ENCODE peak calls at places on chromosomes 5 and 9, in ten cellular contexts. B is heart left ventricle; T is heart right ventricle; M is IMR-90; Z is aorta; E is body of pancreas; D is CD8-positive, alpha-beta T cell; R is HepG2; P is naive thymus-derived CD4-positive, alpha-beta T cell; O is CD4-positive, CD25-positive, alpha-beta regulatory T cell. X is an unnamed sample.

GRCh38 chr9:20326516-20326915 is 295.8 kb downstream of the MLLT3 start:
- ATAC-seq in B (no peak), T (no peak), M (no peak), Z (no peak), E (no peak), D (no peak), R (no peak), P (no peak), O (no peak), X (no peak)

GRCh38 chr5:80136751-80137272 is 101.7 kb downstream of the THBS4 start:
- ATAC-seq in B (no peak), T (no peak), M (no peak), Z (no peak), E (no peak), D (peak; percentile 11), R (no peak), P (no peak), O (no peak), X (no peak)

GRCh38 chr5:36944024-36944423 is 67.5 kb downstream of the NIPBL start:
- ATAC-seq in B (no peak), T (no peak), M (no peak), Z (no peak), E (no peak), D (no peak), R (no peak), P (no peak), O (no peak), X (no peak)

GRCh38 chr5:14268738-14269137 is 125.6 kb downstream of the TRIO start:
- ATAC-seq in B (no peak), T (peak; percentile 56), M (no peak), Z (no peak), E (no peak), D (no peak), R (no peak), P (no peak), O (no peak), X (no peak)

GRCh38 chr5:146340260-146341081 is 1.8 kb downstream of the POU4F3 start:
- ATAC-seq in B (no peak), T (peak; percentile 66), M (peak; percentile 80), Z (no peak), E (peak; percentile 47), D (no peak), R (peak; percentile 73), P (no peak), O (no peak), X (no peak)

GRCh38 chr5:55350754-55351153 is 43.0 kb downstream of the MTREX start:
- ATAC-seq in B (no peak), T (no peak), M (no peak), Z (no peak), E (no peak), D (no peak), R (no peak), P (no peak), O (no peak), X (no peak)

GRCh38 chr9:120927125-120928014 is 774 bp upstream of the TRAF1 start:
- ATAC-seq in B (no peak), T (no peak), M (no peak), Z (no peak), E (no peak), D (no peak), R (no peak), P (no peak), O (no peak), X (no peak)

GRCh38 chr9:125968975-125969374 is 221.8 kb downstream of the PBX3 start:
- ATAC-seq in B (no peak), T (no peak), M (no peak), Z (no peak), E (no peak), D (no peak), R (no peak), P (no peak), O (no peak), X (no peak)

GRCh38 chr5:7179364-7179763 is 216.6 kb upstream of the ADCY2 start:
- ATAC-seq in B (no peak), T (no peak), M (no peak), Z (no peak), E (no peak), D (no peak), R (no peak), P (no peak), O (no peak), X (no peak)

GRCh38 chr9:137216188-137216965 is 5.7 kb downstream of the RNF208 start:
- ATAC-seq in B (no peak), T (no peak), M (no peak), Z (no peak), E (no peak), D (no peak), R (no peak), P (no peak), O (no peak), X (no peak)

GRCh38 chr9:8686502-8686901 is 886.9 kb upstream of the DMAC1 start:
- ATAC-seq in B (no peak), T (no peak), M (no peak), Z (no peak), E (no peak), D (no peak), R (no peak), P (no peak), O (no peak), X (no peak)

GRCh38 chr5:59151162-59151889 is 568.5 kb downstream of the RAB3C start:
- ATAC-seq in B (no peak), T (no peak), M (peak; percentile 27), Z (no peak), E (peak; percentile 12), D (no peak), R (no peak), P (no peak), O (no peak), X (no peak)

GRCh38 chr9:112642126-112642525 is 75.8 kb downstream of the INIP start:
- ATAC-seq in B (peak; percentile 58), T (no peak), M (no peak), Z (no peak), E (no peak), D (no peak), R (no peak), P (no peak), O (no peak), X (no peak)

GRCh38 chr5:14881826-14882225 is 10.2 kb upstream of the ANKH start:
- ATAC-seq in B (no peak), T (no peak), M (no peak), Z (no peak), E (peak; percentile 63), D (no peak), R (no peak), P (no peak), O (no peak), X (no peak)

GRCh38 chr9:124258765-124259272 is 1.1 kb downstream of the NEK6 start:
- ATAC-seq in B (peak; percentile 30), T (peak; percentile 33), M (peak; percentile 5), Z (peak; percentile 57), E (peak; percentile 15), D (no peak), R (peak; percentile 68), P (no peak), O (no peak), X (no peak)

GRCh38 chr9:96061293-96061987 is 185.9 kb downstream of the ERCC6L2 start:
- ATAC-seq in B (no peak), T (peak; percentile 70), M (peak; percentile 87), Z (peak; percentile 75), E (peak; percentile 72), D (peak; percentile 67), R (peak; percentile 87), P (peak; percentile 69), O (peak; percentile 63), X (peak; percentile 57)

GRCh38 chr5:69189162-69190086 is at the start of gene CENPH:
- ATAC-seq in B (peak; percentile 97), T (peak; percentile 99), M (peak; percentile 94), Z (peak; percentile 97), E (peak; percentile 99), D (peak; percentile 94), R (peak; percentile 94), P (peak; percentile 99), O (peak; percentile 96), X (peak; percentile 98)

DNA sequence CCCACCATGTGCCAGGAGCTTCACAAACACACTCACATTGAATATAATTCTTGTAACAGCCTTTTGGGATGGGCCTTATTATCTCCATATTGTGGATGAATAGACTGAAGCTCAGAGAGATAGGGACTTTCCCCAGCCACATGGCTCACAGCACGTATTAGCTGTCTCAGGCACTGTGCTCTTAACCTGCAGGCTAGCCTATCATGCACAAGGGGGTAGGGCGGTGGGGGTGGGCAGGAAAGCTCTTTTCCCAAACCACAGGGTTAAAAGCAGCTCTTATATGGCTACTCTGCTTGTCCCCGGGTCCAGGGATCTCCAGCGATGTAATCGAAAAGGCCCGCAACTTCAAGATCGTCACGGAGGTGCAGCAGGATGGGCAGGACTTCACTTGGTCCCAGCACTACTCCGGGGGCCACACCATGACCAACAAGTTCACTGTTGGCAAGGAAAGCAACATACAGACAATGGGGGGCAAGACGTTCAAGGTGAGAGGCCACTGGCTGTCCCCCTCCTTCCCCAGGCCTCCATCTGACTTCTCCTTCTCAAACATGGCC is 2.6 kb downstream of the FABP6 start:
- ATAC-seq in B (no peak), T (no peak), M (no peak), Z (no peak), E (no peak), D (no peak), R (no peak), P (no peak), O (no peak), X (no peak)
- H3K4me1 ChIP-seq in B (no peaks in the 10 kb centered on the region), T (no peaks in the 10 kb centered on the region), M (no peaks in the 10 kb centered on the region), Z (no peaks in the 10 kb centered on the region), E (no peaks in the 10 kb centered on the region), D (no peaks in the 10 kb centered on the region), R (no peaks in the 10 kb centered on the region), P (no peaks in the 10 kb centered on the region), O (no peaks in the 10 kb centered on the region), X (no peaks in the 10 kb centered on the region)

GRCh38 chr9:106947097-106947496 is 84.1 kb downstream of the ZNF462 start:
- ATAC-seq in B (no peak), T (no peak), M (no peak), Z (no peak), E (no peak), D (no peak), R (no peak), P (no peak), O (no peak), X (no peak)
- H3K4me1 ChIP-seq in B (no peaks in the 10 kb centered on the region), T (peaks cover 11% of the 10 kb centered on the region), M (peaks cover 3% of the 10 kb centered on the region), Z (no peaks in the 10 kb centered on the region), E (no peaks in the 10 kb centered on the region), D (no peaks in the 10 kb centered on the region), R (no peaks in the 10 kb centered on the region), P (no peaks in the 10 kb centered on the region), O (no peaks in the 10 kb centered on the region), X (no peaks in the 10 kb centered on the region)

DNA sequence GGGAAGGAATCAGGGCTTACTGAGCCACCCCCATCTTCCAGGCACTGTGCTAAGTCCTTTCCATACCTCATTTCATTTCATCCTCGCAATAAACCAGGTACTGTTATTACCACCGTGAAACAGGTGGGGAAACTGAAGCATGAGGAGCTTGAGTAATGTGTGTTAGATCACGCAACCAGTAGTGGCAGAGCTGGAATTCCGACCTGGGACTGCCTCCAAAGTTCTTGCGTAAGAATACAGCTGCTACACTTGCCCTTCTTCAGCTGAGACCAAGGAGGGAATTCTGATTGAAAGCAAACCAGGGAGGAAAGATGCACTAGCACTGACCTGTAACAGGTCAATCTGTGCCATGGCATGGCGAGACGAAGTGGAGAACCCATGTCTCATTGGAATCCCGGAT is 113.4 kb upstream of the MSX2 start:
- ATAC-seq in B (no peak), T (no peak), M (peak; percentile 69), Z (no peak), E (no peak), D (no peak), R (no peak), P (no peak), O (no peak), X (no peak)
- H3K4me1 ChIP-seq in B (no peaks in the 10 kb centered on the region), T (no peaks in the 10 kb centered on the region), M (peaks cover 5% of the 10 kb centered on the region), Z (no peaks in the 10 kb centered on the region), E (peaks cover 12% of the 10 kb centered on the region), D (no peaks in the 10 kb centered on the region), R (no peaks in the 10 kb centered on the region), P (no peaks in the 10 kb centered on the region), O (no peaks in the 10 kb centered on the region), X (no peaks in the 10 kb centered on the region)

GRCh38 chr9:36834736-36835135 is 199.3 kb downstream of the PAX5 start:
- ATAC-seq in B (no peak), T (no peak), M (no peak), Z (no peak), E (no peak), D (no peak), R (no peak), P (no peak), O (no peak), X (no peak)
- H3K4me1 ChIP-seq in B (no peaks in the 10 kb centered on the region), T (no peaks in the 10 kb centered on the region), M (no peaks in the 10 kb centered on the region), Z (no peaks in the 10 kb centered on the region), E (peaks cover 4% of the 10 kb centered on the region), D (no peaks in the 10 kb centered on the region), R (peaks cover 31% of the 10 kb centered on the region), P (no peaks in the 10 kb centered on the region), O (no peaks in the 10 kb centered on the region), X (no peaks in the 10 kb centered on the region)

X was measured in gastroesophageal sphincter.